ENCODE peak calls at places on chromosomes 13 and 19, in six cellular contexts. R is transverse colon, H is heart right ventricle, D is aorta, U is ascending aorta, W is esophagus squamous epithelium. F is an unnamed sample.

GRCh38 chr19:2055871-2056809 is 5.1 kb upstream of the MKNK2 start:
- DNase-seq in D (peak), W (no peak), H (peak), R (peak), U (no peak), F (no peak)

GRCh38 chr13:34357435-34358232 is 539.7 kb downstream of the RFC3 start:
- DNase-seq in R (no peak), U (no peak), H (no peak), D (peak), W (no peak), F (no peak)

GRCh38 chr13:35978607-35979316 is 152.4 kb downstream of the DCLK1 start:
- DNase-seq in R (no peak), H (no peak), W (no peak), U (no peak), D (no peak), F (no peak)

GRCh38 chr13:31073859-31074718 is 87.6 kb downstream of the HSPH1 start:
- DNase-seq in R (no peak), H (no peak), D (no peak), W (no peak), U (no peak), F (no peak)

GRCh38 chr13:77896977-77897376 is 21.7 kb downstream of the EDNRB start:
- DNase-seq in D (no peak), R (no peak), U (no peak), W (no peak), H (no peak), F (no peak)

GRCh38 chr19:33040994-33041827 is 23.5 kb downstream of the RHPN2 start:
- DNase-seq in W (no peak), D (no peak), H (no peak), U (no peak), R (peak), F (no peak)

GRCh38 chr13:23289917-23290357 is 109.2 kb downstream of the SGCG start:
- DNase-seq in H (no peak), R (no peak), U (no peak), D (no peak), W (no peak), F (no peak)

GRCh38 chr19:52527954-52528326 is 472 bp downstream of the ZNF808 start:
- DNase-seq in H (peak), W (no peak), R (peak), D (no peak), U (no peak), F (peak)

GRCh38 chr13:30371649-30372265 is 50.5 kb upstream of the UBE2L5 start:
- DNase-seq in D (no peak), H (no peak), W (peak), U (no peak), R (peak), F (no peak)

GRCh38 chr19:16889429-16889882 is 657 bp downstream of the F2RL3 start:
- DNase-seq in D (no peak), U (no peak), R (no peak), W (no peak), H (peak), F (no peak)

GRCh38 chr19:40646564-40647254 is 43.7 kb downstream of the NUMBL start:
- DNase-seq in H (no peak), D (no peak), R (no peak), U (no peak), W (no peak), F (no peak)

GRCh38 chr13:35855531-35856019 is 275.6 kb downstream of the DCLK1 start:
- DNase-seq in D (no peak), U (no peak), H (no peak), W (no peak), R (no peak), F (no peak)

GRCh38 chr13:45446181-45446580 is 18.6 kb upstream of the COG3 start:
- DNase-seq in H (no peak), R (no peak), D (no peak), W (no peak), U (no peak), F (no peak)

GRCh38 chr19:55550321-55550650 is 4.9 kb upstream of the SBK3 start:
- DNase-seq in D (no peak), R (no peak), U (no peak), W (no peak), H (no peak), F (no peak)

GRCh38 chr13:84037937-84038464 is 155.7 kb upstream of the SLITRK1 start:
- DNase-seq in D (no peak), W (no peak), R (no peak), H (no peak), U (no peak), F (no peak)

GRCh38 chr19:38367041-38367440 is 7.3 kb upstream of the PSMD8 start:
- DNase-seq in W (no peak), R (no peak), D (no peak), H (no peak), U (no peak), F (no peak)
- H3K27ac ChIP-seq in W (no peak), R (no peak), D (no peak), H (no peak), U (no peak), F (no peak)

GRCh38 chr19:3151563-3152430 is 16.0 kb downstream of the GNA15 start:
- DNase-seq in W (no peak), U (no peak), D (peak), R (no peak), H (no peak), F (no peak)

GRCh38 chr19:3152431-3152780 is 16.6 kb downstream of the GNA15 start:
- DNase-seq in D (peak), R (no peak), U (no peak), H (no peak), W (no peak), F (no peak)

GRCh38 chr19:3157096-3157845 is 21.3 kb upstream of the S1PR4 start:
- DNase-seq in R (no peak), U (no peak), D (peak), H (no peak), W (no peak), F (no peak)

GRCh38 chr19:3153286-3154230 is 17.7 kb downstream of the GNA15 start:
- DNase-seq in R (no peak), H (no peak), D (no peak), U (no peak), W (no peak), F (no peak)

DNA sequence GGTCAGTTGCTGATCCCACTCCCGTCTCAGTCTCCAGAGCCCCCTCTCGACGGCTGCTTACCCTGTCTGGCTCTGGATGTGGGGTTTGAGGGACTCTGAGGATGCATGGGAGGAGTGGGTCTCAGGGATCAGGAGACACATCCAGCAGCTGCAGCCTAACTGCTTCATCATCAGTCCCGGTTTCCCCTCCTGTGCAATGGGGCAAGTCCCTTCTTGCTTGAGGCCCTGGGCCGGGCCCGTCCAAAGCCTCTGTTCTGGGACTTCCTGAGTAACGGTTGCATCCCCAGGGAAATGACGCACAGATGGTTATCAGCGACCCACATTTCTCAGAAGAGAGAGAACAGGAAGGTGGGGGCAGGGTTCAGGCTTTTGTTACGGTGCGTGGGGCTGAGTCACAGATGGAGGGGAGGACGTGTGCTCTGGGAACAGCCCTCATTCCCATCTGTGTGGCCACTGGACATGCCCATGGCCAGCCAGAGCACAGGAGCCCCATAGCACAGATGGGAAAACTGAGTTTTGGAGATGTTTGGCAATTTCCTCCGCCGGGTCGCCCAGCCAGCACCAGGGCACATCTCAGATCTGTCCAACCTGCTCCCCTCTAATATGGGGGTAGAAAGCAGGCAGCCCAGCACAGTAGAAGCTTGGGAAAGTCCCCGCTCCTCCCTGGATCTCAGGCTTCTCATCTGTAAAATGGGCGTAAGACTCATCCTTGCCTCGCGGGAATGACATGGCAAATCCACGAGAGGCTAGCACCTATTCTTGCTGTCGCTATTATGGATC is 19.3 kb downstream of the GNA15 start:
- DNase-seq in U (peak), H (peak), W (peak), D (peak), R (peak), F (no peak)
- H3K27ac ChIP-seq in U (peak), H (peak), W (peak), D (no peak), R (no peak), F (no peak)

GRCh38 chr13:37667631-37668161 is 69.1 kb upstream of the POSTN start:
- DNase-seq in D (no peak), H (no peak), U (no peak), R (no peak), W (no peak), F (no peak)

GRCh38 chr13:37669845-37670244 is 71.3 kb upstream of the POSTN start:
- DNase-seq in D (no peak), U (no peak), W (no peak), H (no peak), R (no peak), F (no peak)

GRCh38 chr13:37662624-37663023 is 64.1 kb upstream of the POSTN start:
- DNase-seq in R (no peak), D (no peak), U (no peak), W (no peak), H (no peak), F (no peak)

GRCh38 chr13:37666036-37666435 is 67.5 kb upstream of the POSTN start:
- DNase-seq in D (no peak), H (no peak), W (no peak), R (no peak), U (no peak), F (no peak)
- H3K27ac ChIP-seq in D (no peak), H (no peak), W (no peak), R (no peak), U (no peak), F (no peak)

GRCh38 chr13:73599232-73600128 is 534.7 kb downstream of the KLF12 start:
- DNase-seq in W (no peak), U (no peak), D (no peak), R (no peak), H (no peak), F (no peak)

GRCh38 chr13:73593199-73593765 is 534.5 kb downstream of the KLF5 start:
- DNase-seq in U (no peak), D (no peak), W (no peak), H (no peak), R (no peak), F (no peak)

GRCh38 chr13:73598021-73598712 is 536.0 kb downstream of the KLF12 start:
- DNase-seq in U (no peak), D (no peak), R (no peak), H (no peak), W (no peak), F (no peak)

GRCh38 chr13:73591861-73592260 is 533.1 kb downstream of the KLF5 start:
- DNase-seq in U (no peak), R (no peak), D (no peak), W (no peak), H (no peak), F (no peak)

DNA sequence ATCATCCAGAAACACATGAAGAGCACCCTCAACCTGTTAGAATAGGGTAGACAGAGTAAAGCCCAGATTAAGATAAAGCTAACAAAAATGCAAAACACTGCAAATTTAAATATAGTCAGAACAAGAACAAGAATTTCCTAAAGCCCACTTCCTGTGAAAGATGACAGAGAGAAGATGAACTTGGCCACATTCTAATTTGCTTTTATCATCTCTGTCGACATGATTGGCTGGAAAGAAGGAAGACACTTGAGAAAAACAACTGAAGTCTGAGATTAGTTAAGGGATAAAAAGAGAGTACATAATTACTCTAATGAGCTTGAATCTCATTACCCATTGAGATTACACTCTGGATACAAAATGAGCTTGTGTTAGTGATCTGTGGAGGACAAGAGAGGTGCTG is 537.6 kb downstream of the KLF5 start:
- DNase-seq in W (no peak), U (no peak), D (no peak), R (no peak), H (no peak), F (no peak)
- H3K27ac ChIP-seq in W (no peak), U (no peak), D (no peak), R (no peak), H (no peak), F (no peak)

GRCh38 chr19:7489609-7490044 is 792 bp upstream of the PEX11G start:
- DNase-seq in U (no peak), W (no peak), R (peak), D (no peak), H (no peak), F (no peak)
- H3K27ac ChIP-seq in U (peak), W (no peak), R (peak), D (no peak), H (peak), F (peak)

GRCh38 chr19:48920949-48921348 is 12.6 kb upstream of the DHDH start:
- DNase-seq in U (no peak), R (no peak), D (no peak), W (no peak), H (no peak), F (no peak)

GRCh38 chr19:48918801-48919247 is 14.7 kb upstream of the DHDH start:
- DNase-seq in D (no peak), H (no peak), W (no peak), R (no peak), U (no peak), F (no peak)

GRCh38 chr19:48925240-48925843 is 8.2 kb upstream of the DHDH start:
- DNase-seq in R (no peak), U (no peak), H (no peak), D (no peak), W (no peak), F (no peak)

GRCh38 chr19:48922548-48923490 is 10.7 kb upstream of the DHDH start:
- DNase-seq in R (no peak), W (no peak), H (no peak), U (no peak), D (no peak), F (no peak)

DNA sequence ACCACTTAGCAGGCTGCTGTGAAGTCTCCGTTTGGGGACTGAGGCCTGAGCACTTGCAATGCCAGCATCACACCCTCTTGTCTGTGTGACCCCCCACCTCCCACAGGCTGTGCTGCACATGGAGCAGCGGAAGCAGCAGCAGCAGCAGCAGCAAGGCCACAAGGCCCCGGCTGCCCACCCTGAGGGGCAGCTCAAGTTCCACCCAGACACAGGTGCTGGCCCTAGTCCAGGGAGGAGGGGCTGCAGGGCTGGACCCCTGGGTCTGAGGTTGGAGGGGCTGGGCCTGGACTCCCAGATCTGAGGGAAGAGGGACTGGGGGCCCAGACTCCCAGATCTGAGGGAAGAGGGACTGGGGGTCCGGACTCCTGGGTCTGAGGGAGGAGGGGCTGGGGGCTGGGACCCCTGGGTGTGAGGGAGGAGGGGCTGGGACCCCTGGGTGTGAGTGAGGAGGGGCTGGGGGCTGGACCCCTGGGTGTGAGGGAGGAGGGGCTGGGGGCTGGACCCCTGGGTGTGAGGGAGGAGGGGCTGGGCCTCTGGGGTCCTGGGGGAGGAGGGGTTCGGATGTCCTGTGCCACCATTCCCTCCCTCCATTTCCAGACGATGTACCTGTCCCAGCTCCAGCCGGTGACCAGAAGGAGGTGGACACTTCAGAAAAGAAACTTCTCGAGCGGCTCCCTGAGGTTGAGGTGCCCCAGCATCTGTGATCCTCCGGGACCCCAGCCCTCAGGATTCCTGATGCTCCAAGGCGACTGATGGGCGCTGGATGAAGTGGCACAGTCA is 11.6 kb upstream of the DHDH start:
- DNase-seq in U (no peak), R (no peak), D (no peak), H (no peak), W (no peak), F (no peak)
- H3K27ac ChIP-seq in U (no peak), R (no peak), D (no peak), H (no peak), W (no peak), F (no peak)

F was measured in substantia nigra.